ENCODE peak calls at places on chromosome 1, in seven cellular contexts. One of them, this sample, is unnamed.

GRCh38 chr1:19289244-19289643 is 674 bp upstream of the AKR7A3 start:
- DNase-seq in endothelial cell of umbilical vein: no peak
- DNase-seq in AG04450: no peak
- DNase-seq in DND-41: no peak
- DNase-seq in transverse colon: no peak
- DNase-seq in kidney epithelial cell: no peak
- DNase-seq in heart left ventricle: no peak
- DNase-seq in this sample: no peak

GRCh38 chr1:32204943-32205361 is 519 bp upstream of the IQCC start:
- DNase-seq in heart left ventricle: no peak
- DNase-seq in transverse colon: peak
- DNase-seq in DND-41: no peak
- DNase-seq in endothelial cell of umbilical vein: no peak
- DNase-seq in AG04450: no peak
- DNase-seq in kidney epithelial cell: no peak
- DNase-seq in this sample: no peak

GRCh38 chr1:168512864-168513595 is 30.8 kb downstream of the XCL2 start:
- DNase-seq in AG04450: no peak
- DNase-seq in kidney epithelial cell: no peak
- DNase-seq in endothelial cell of umbilical vein: no peak
- DNase-seq in DND-41: peak
- DNase-seq in transverse colon: no peak
- DNase-seq in heart left ventricle: no peak
- DNase-seq in this sample: no peak

GRCh38 chr1:172241540-172241939 is 178.9 kb upstream of the C1orf105 start:
- DNase-seq in heart left ventricle: no peak
- DNase-seq in transverse colon: no peak
- DNase-seq in DND-41: no peak
- DNase-seq in kidney epithelial cell: no peak
- DNase-seq in endothelial cell of umbilical vein: no peak
- DNase-seq in AG04450: no peak
- DNase-seq in this sample: no peak

GRCh38 chr1:78408830-78409229 is 81.9 kb upstream of the PTGFR start:
- DNase-seq in heart left ventricle: no peak
- DNase-seq in kidney epithelial cell: no peak
- DNase-seq in transverse colon: no peak
- DNase-seq in endothelial cell of umbilical vein: no peak
- DNase-seq in AG04450: no peak
- DNase-seq in DND-41: no peak
- DNase-seq in this sample: no peak

GRCh38 chr1:3482590-3482899 is 28.1 kb downstream of the ARHGEF16 start:
- DNase-seq in transverse colon: no peak
- DNase-seq in heart left ventricle: no peak
- DNase-seq in DND-41: no peak
- DNase-seq in AG04450: no peak
- DNase-seq in kidney epithelial cell: no peak
- DNase-seq in endothelial cell of umbilical vein: no peak
- DNase-seq in this sample: no peak

GRCh38 chr1:207025144-207025880 is 7.2 kb downstream of the C1orf116 start:
- DNase-seq in endothelial cell of umbilical vein: peak
- DNase-seq in kidney epithelial cell: no peak
- DNase-seq in DND-41: no peak
- DNase-seq in AG04450: no peak
- DNase-seq in transverse colon: no peak
- DNase-seq in heart left ventricle: no peak
- DNase-seq in this sample: no peak

GRCh38 chr1:101592861-101593260 is 356.0 kb downstream of the S1PR1 start:
- DNase-seq in DND-41: no peak
- DNase-seq in endothelial cell of umbilical vein: peak
- DNase-seq in kidney epithelial cell: no peak
- DNase-seq in AG04450: no peak
- DNase-seq in heart left ventricle: no peak
- DNase-seq in transverse colon: no peak
- DNase-seq in this sample: no peak

GRCh38 chr1:44012411-44012810 is 18.9 kb downstream of the SLC6A9 start:
- DNase-seq in DND-41: no peak
- DNase-seq in heart left ventricle: no peak
- DNase-seq in transverse colon: peak
- DNase-seq in kidney epithelial cell: no peak
- DNase-seq in AG04450: no peak
- DNase-seq in endothelial cell of umbilical vein: no peak
- DNase-seq in this sample: no peak

GRCh38 chr1:97461782-97462181 is 459.1 kb downstream of the DPYD start:
- DNase-seq in heart left ventricle: no peak
- DNase-seq in AG04450: no peak
- DNase-seq in DND-41: no peak
- DNase-seq in endothelial cell of umbilical vein: no peak
- DNase-seq in transverse colon: no peak
- DNase-seq in kidney epithelial cell: no peak
- DNase-seq in this sample: no peak

GRCh38 chr1:77509898-77510297 is 172.6 kb downstream of the ZZZ3 start:
- DNase-seq in AG04450: no peak
- DNase-seq in transverse colon: no peak
- DNase-seq in endothelial cell of umbilical vein: no peak
- DNase-seq in kidney epithelial cell: no peak
- DNase-seq in DND-41: no peak
- DNase-seq in heart left ventricle: no peak
- DNase-seq in this sample: no peak

GRCh38 chr1:62836856-62837540 is 53.1 kb downstream of the ATG4C start:
- DNase-seq in endothelial cell of umbilical vein: no peak
- DNase-seq in transverse colon: no peak
- DNase-seq in AG04450: no peak
- DNase-seq in kidney epithelial cell: no peak
- DNase-seq in DND-41: no peak
- DNase-seq in heart left ventricle: no peak
- DNase-seq in this sample: no peak

GRCh38 chr1:62841587-62842169 is 57.7 kb downstream of the ATG4C start:
- DNase-seq in AG04450: peak
- DNase-seq in kidney epithelial cell: peak
- DNase-seq in endothelial cell of umbilical vein: peak
- DNase-seq in transverse colon: no peak
- DNase-seq in DND-41: peak
- DNase-seq in heart left ventricle: peak
- DNase-seq in this sample: no peak
- TF ChIP-seq CTCF in AG04450: peak
- TF ChIP-seq CTCF in kidney epithelial cell: peak
- TF ChIP-seq CTCF in endothelial cell of umbilical vein: peak
- TF ChIP-seq CTCF in transverse colon: peak
- TF ChIP-seq CTCF in DND-41: peak
- TF ChIP-seq CTCF in heart left ventricle: peak
- TF ChIP-seq CTCF in this sample: peak

GRCh38 chr1:56374026-56374974 is 205.1 kb downstream of the PLPP3 start:
- DNase-seq in heart left ventricle: peak
- DNase-seq in kidney epithelial cell: no peak
- DNase-seq in AG04450: no peak
- DNase-seq in transverse colon: no peak
- DNase-seq in DND-41: no peak
- DNase-seq in endothelial cell of umbilical vein: no peak
- DNase-seq in this sample: no peak

GRCh38 chr1:56376188-56376984 is 203.0 kb downstream of the PLPP3 start:
- DNase-seq in heart left ventricle: peak
- DNase-seq in DND-41: peak
- DNase-seq in kidney epithelial cell: peak
- DNase-seq in AG04450: no peak
- DNase-seq in endothelial cell of umbilical vein: peak
- DNase-seq in transverse colon: peak
- DNase-seq in this sample: no peak

GRCh38 chr1:56375184-56375837 is 204.1 kb downstream of the PLPP3 start:
- DNase-seq in heart left ventricle: no peak
- DNase-seq in DND-41: no peak
- DNase-seq in kidney epithelial cell: no peak
- DNase-seq in AG04450: no peak
- DNase-seq in endothelial cell of umbilical vein: no peak
- DNase-seq in transverse colon: no peak
- DNase-seq in this sample: no peak

DNA sequence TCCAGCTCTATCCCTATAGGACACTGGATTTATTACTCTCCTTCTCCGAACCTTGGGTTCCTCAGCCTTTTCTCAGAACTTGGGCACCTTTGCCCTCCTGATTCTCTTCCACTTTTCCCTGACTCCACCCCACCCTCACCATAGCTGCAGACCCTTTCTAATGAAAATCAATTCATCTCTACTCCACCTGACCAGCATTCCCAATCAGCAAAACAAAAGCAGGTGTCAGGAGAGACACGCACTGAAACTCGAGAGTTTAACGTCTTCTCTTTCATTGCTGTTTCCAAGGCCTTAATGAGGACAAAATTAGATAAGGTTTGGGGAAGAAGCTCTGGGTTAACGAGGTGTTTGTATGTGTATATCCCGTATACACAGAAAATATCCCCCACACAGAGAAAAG is 208.8 kb downstream of the PLPP3 start:
- DNase-seq in transverse colon: no peak
- DNase-seq in AG04450: no peak
- DNase-seq in DND-41: no peak
- DNase-seq in endothelial cell of umbilical vein: no peak
- DNase-seq in kidney epithelial cell: no peak
- DNase-seq in heart left ventricle: no peak
- DNase-seq in this sample: no peak
- TF ChIP-seq CTCF in transverse colon: no peak
- TF ChIP-seq CTCF in AG04450: no peak
- TF ChIP-seq CTCF in DND-41: no peak
- TF ChIP-seq CTCF in endothelial cell of umbilical vein: no peak
- TF ChIP-seq CTCF in kidney epithelial cell: no peak
- TF ChIP-seq CTCF in heart left ventricle: no peak
- TF ChIP-seq CTCF in this sample: no peak

DNA sequence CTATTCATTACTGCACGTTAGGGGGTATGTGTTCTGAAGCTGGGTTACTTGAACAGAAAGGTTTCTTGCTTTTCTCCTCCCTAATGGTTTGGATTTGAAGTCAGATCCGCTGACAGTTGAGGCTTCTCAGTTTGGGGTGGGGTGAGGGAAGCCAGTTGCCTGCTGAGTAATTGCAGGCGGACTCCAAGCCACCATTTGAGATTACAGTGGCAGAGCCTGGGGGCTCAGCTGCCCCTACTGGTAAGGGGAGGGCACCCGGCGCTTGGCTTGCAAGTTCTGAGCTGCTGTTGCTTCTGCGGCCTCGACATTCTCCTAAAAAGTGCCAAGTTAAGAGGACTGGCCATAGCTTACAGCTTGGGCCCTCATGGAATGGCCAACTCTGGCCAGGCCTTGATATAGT is 2.0 kb downstream of the GRHL3 start:
- DNase-seq in transverse colon: no peak
- DNase-seq in kidney epithelial cell: no peak
- DNase-seq in endothelial cell of umbilical vein: no peak
- DNase-seq in heart left ventricle: no peak
- DNase-seq in AG04450: no peak
- DNase-seq in DND-41: peak
- DNase-seq in this sample: no peak
- TF ChIP-seq CTCF in transverse colon: no peak
- TF ChIP-seq CTCF in kidney epithelial cell: no peak
- TF ChIP-seq CTCF in endothelial cell of umbilical vein: no peak
- TF ChIP-seq CTCF in heart left ventricle: no peak
- TF ChIP-seq CTCF in AG04450: no peak
- TF ChIP-seq CTCF in DND-41: no peak
- TF ChIP-seq CTCF in this sample: no peak

GRCh38 chr1:11595287-11595686 is 58.9 kb downstream of the FBXO2 start:
- DNase-seq in DND-41: no peak
- DNase-seq in endothelial cell of umbilical vein: peak
- DNase-seq in transverse colon: no peak
- DNase-seq in kidney epithelial cell: no peak
- DNase-seq in heart left ventricle: peak
- DNase-seq in AG04450: no peak
- DNase-seq in this sample: no peak

GRCh38 chr1:11594625-11595024 is 59.6 kb downstream of the FBXO2 start:
- DNase-seq in heart left ventricle: no peak
- DNase-seq in endothelial cell of umbilical vein: no peak
- DNase-seq in DND-41: no peak
- DNase-seq in kidney epithelial cell: no peak
- DNase-seq in transverse colon: no peak
- DNase-seq in AG04450: no peak
- DNase-seq in this sample: no peak

GRCh38 chr1:11592752-11593151 is 61.5 kb downstream of the FBXO2 start:
- DNase-seq in endothelial cell of umbilical vein: no peak
- DNase-seq in DND-41: no peak
- DNase-seq in transverse colon: no peak
- DNase-seq in heart left ventricle: no peak
- DNase-seq in AG04450: no peak
- DNase-seq in kidney epithelial cell: no peak
- DNase-seq in this sample: no peak

GRCh38 chr1:11596295-11596694 is 57.9 kb downstream of the FBXO2 start:
- DNase-seq in kidney epithelial cell: no peak
- DNase-seq in endothelial cell of umbilical vein: no peak
- DNase-seq in transverse colon: no peak
- DNase-seq in heart left ventricle: no peak
- DNase-seq in AG04450: no peak
- DNase-seq in DND-41: no peak
- DNase-seq in this sample: no peak

GRCh38 chr1:11594222-11594621 is 60.0 kb downstream of the FBXO2 start:
- DNase-seq in kidney epithelial cell: no peak
- DNase-seq in endothelial cell of umbilical vein: no peak
- DNase-seq in heart left ventricle: no peak
- DNase-seq in DND-41: no peak
- DNase-seq in transverse colon: no peak
- DNase-seq in AG04450: no peak
- DNase-seq in this sample: no peak
- TF ChIP-seq CTCF in kidney epithelial cell: peak
- TF ChIP-seq CTCF in endothelial cell of umbilical vein: no peak
- TF ChIP-seq CTCF in heart left ventricle: no peak
- TF ChIP-seq CTCF in DND-41: no peak
- TF ChIP-seq CTCF in transverse colon: no peak
- TF ChIP-seq CTCF in AG04450: peak
- TF ChIP-seq CTCF in this sample: peak

GRCh38 chr1:73839922-73840321 is 358.1 kb downstream of the LRRIQ3 start:
- DNase-seq in kidney epithelial cell: no peak
- DNase-seq in transverse colon: no peak
- DNase-seq in AG04450: no peak
- DNase-seq in endothelial cell of umbilical vein: no peak
- DNase-seq in heart left ventricle: no peak
- DNase-seq in DND-41: peak
- DNase-seq in this sample: no peak
- TF ChIP-seq CTCF in kidney epithelial cell: peak
- TF ChIP-seq CTCF in transverse colon: no peak
- TF ChIP-seq CTCF in AG04450: peak
- TF ChIP-seq CTCF in endothelial cell of umbilical vein: no peak
- TF ChIP-seq CTCF in heart left ventricle: peak
- TF ChIP-seq CTCF in DND-41: peak
- TF ChIP-seq CTCF in this sample: peak

DNA sequence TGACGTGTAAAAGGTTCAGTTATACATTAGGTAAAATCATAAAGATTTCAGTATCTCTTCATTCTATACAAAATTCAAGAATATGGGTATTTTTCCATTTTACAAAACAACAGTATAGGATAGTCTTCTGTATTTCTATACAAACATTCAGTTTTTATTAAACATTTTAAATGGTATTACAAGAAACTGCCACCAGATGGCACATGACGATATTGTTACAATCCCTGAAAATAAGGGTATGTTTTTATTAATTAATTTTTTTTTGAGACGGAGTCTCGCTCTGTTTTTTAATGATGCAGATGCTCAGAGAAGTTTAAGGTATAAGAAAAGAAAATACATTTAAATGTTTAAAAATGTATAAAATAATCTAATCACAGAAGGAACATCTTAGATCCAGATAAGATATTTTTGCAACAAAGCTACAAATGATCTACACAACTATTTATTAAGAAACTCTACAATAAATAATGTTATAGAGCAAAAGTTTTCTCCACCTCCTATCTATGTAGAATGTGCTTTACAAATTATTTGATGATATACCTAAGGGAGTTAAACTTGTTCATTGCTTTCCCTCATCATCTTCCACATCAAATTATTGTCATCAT is 23.5 kb upstream of the RSBN1 start:
- DNase-seq in AG04450: peak
- DNase-seq in endothelial cell of umbilical vein: peak
- DNase-seq in DND-41: no peak
- DNase-seq in kidney epithelial cell: no peak
- DNase-seq in heart left ventricle: no peak
- DNase-seq in transverse colon: no peak
- DNase-seq in this sample: no peak
- TF ChIP-seq CTCF in AG04450: peak
- TF ChIP-seq CTCF in endothelial cell of umbilical vein: peak
- TF ChIP-seq CTCF in DND-41: peak
- TF ChIP-seq CTCF in kidney epithelial cell: peak
- TF ChIP-seq CTCF in heart left ventricle: peak
- TF ChIP-seq CTCF in transverse colon: peak
- TF ChIP-seq CTCF in this sample: peak

This sample was measured in type B pancreatic cell.